ENCODE peak calls at places on chromosomes 4 and X, in four cellular contexts. Y, N, L and R are unnamed samples.

GRCh38 chr4:16524911-16525574 is 298.8 kb upstream of the TAPT1 start:
- DNase-seq in N (peak), Y (peak), L (no peak), R (no peak)

GRCh38 chr4:127870688-127871087 is 10.0 kb upstream of the PLK4 start:
- DNase-seq in N (peak), Y (peak), L (no peak), R (peak)

GRCh38 chr4:187069398-187069797 is 345.7 kb upstream of the FAT1 start:
- DNase-seq in L (no peak), Y (peak), N (no peak), R (no peak)

GRCh38 chr4:184805462-184806245 is 20.1 kb downstream of the ACSL1 start:
- DNase-seq in L (no peak), N (no peak), Y (peak), R (no peak)

GRCh38 chr4:25019501-25019900 is 11.2 kb downstream of the LGI2 start:
- DNase-seq in L (no peak), N (no peak), Y (no peak), R (no peak)

GRCh38 chr4:128776794-128777216 is 32.7 kb upstream of the JADE1 start:
- DNase-seq in N (peak), L (peak), Y (peak), R (peak)

GRCh38 chr4:91502365-91502764 is 801.4 kb upstream of the GRID2 start:
- DNase-seq in Y (no peak), L (no peak), N (no peak), R (peak)

GRCh38 chrX:31168596-31168995 is 96.8 kb upstream of the FTHL17 start:
- DNase-seq in N (no peak), L (no peak), Y (no peak), R (no peak)

GRCh38 chrX:151899622-151900021 is 13.1 kb upstream of the MAGEA4 start:
- DNase-seq in N (peak), L (no peak), Y (peak), R (peak)

GRCh38 chrX:48045410-48046311 is 25.8 kb downstream of the ZNF630 start:
- DNase-seq in L (peak), Y (peak), N (peak), R (peak)

GRCh38 chrX:85964744-85965143 is 82.6 kb downstream of the CHM start:
- DNase-seq in Y (peak), L (no peak), N (peak), R (no peak)

GRCh38 chrX:16635040-16635439 is 14.9 kb upstream of the S100G start:
- DNase-seq in Y (no peak), L (no peak), N (no peak), R (no peak)

DNA sequence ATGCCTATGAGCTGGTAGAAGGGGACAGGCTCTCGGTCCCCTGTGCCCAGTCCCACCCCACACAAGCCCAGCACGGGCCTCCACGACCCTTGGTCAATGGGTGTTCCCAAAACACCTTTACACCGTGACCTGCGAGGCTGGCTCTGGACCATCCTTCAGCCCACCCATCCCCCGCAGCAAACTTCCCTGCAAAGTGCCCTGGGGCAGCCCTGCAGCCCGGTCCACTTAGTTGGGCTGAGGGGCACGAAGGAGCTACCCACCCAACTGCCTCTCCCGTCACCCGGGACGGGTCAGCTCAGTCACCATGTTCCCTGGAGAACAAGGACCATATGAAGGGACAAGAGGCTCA is 23.4 kb downstream of the WDR1 start:
- DNase-seq in L (no peak), N (no peak), Y (no peak), R (no peak)
- H3K4me3 ChIP-seq in L (no peak), N (no peak), Y (no peak), R (no peak)

DNA sequence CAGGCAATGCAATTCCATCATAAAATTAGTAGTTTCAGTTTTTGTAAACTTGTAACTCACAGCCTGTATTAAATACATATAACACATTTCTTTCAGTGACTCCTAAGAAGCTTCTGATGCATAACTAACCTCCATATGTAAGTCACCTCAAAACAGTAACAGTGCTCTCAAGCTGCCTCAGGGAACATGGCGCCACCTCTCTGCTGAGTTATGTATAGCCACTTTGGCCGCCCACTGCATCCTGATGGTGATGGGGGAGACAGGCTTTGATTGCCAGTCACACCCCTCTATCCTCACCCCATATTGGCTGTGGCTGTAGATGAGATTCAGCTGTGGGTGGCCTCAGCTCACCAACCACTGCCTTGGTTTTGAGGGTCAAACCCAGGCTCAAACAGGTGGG is 54.3 kb downstream of the LRBA start:
- DNase-seq in Y (peak), N (peak), L (no peak), R (no peak)
- TF ChIP-seq CTCF in Y (peak), N (peak), L (no peak), R (peak)

DNA sequence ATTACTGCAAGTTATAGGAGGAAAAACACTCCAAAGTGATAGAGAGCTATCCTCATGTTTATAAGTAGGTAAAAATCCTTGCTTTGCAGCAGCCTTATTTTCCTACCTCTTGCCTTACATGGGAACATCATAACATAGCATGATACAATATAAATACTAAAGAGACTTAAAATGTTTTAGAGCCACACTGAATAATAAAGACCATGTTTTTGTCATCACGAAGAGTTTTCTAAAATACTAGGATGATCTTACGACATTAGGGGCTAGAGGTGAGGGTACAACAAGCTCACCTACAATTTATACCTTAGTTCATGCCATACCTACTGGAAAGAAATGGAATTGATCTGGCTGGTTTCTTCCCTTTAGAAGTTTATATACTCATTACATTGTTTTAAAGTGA is 184.8 kb downstream of the FBXW7 start:
- DNase-seq in L (no peak), Y (no peak), N (no peak), R (no peak)
- H3K4me3 ChIP-seq in L (peak), Y (peak), N (peak), R (peak)

GRCh38 chrX:38086451-38087215 is 80.3 kb downstream of the SYTL5 start:
- DNase-seq in N (no peak), Y (no peak), L (no peak), R (no peak)
- TF ChIP-seq CTCF in N (no peak), Y (no peak), L (no peak), R (no peak)

GRCh38 chr4:112910109-112910736 is 139.2 kb upstream of the ANK2 start:
- DNase-seq in N (peak), L (no peak), Y (peak), R (peak)
- H3K4me3 ChIP-seq in N (peak), L (peak), Y (peak), R (peak)

DNA sequence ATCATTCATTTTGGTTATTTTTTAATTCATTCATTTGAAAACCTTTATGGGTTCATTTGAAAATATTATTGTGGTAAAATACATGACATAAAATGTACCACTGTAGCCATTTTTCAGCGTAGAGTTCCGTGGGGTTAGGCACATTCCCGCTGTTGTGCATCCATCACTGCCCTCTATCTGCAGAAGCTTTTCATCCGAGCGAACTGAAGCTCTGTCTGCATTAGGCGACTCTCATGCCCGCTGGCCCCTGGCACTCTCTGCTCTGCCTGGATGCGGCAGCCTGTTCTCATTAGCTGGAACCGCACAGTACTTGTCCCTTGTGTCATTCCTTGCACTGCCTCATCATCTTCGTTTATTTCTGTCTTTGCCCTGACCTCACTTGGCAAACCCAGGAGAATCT is 17.5 kb downstream of the CFAP99 start:
- DNase-seq in Y (peak), N (peak), L (no peak), R (no peak)
- TF ChIP-seq CTCF in Y (peak), N (peak), L (no peak), R (peak)

GRCh38 chrX:41276661-41277506 is 57.1 kb upstream of the DDX3X start:
- DNase-seq in N (peak), L (no peak), Y (no peak), R (no peak)
- H3K4me3 ChIP-seq in N (peak), L (peak), Y (peak), R (peak)

GRCh38 chrX:153744210-153745066 is 19.6 kb upstream of the PLXNB3 start:
- DNase-seq in L (no peak), N (peak), Y (no peak), R (no peak)
- TF ChIP-seq CTCF in L (no peak), N (peak), Y (no peak), R (peak)

GRCh38 chr4:54100607-54101189 is 735 bp downstream of the GSX2 start:
- DNase-seq in L (no peak), N (peak), Y (no peak), R (no peak)
- H3K4me3 ChIP-seq in L (peak), N (peak), Y (peak), R (peak)

GRCh38 chrX:53244610-53245009 is 19.6 kb upstream of the KDM5C start:
- DNase-seq in L (no peak), Y (no peak), N (peak), R (no peak)
- TF ChIP-seq CTCF in L (no peak), Y (peak), N (no peak), R (peak)